ENCODE peak calls at places on chromosomes 11 and 22, in eight cellular contexts. B is IMR-90, O is Peyer's patch, G is tibial nerve, L is adrenal gland, I is esophagus squamous epithelium, U is breast epithelium, V is HepG2. T is an unnamed sample.

GRCh38 chr11:16820324-16821092 is 82.1 kb downstream of the C11orf58 start:
- DNase-seq in G (peak; percentile 73), U (peak; percentile 70), V (peak; percentile 62), I (peak; percentile 21), B (peak; percentile 61), L (peak; percentile 77), O (peak; percentile 77), T (peak; percentile 94)

GRCh38 chr11:125952973-125953372 is 7.1 kb downstream of the VSIG10L2 start:
- DNase-seq in U (no peak), L (no peak), I (no peak), V (no peak), B (no peak), O (no peak), G (no peak), T (peak; percentile 36)

GRCh38 chr22:37145415-37146385 is 4.0 kb downstream of the IL2RB start:
- DNase-seq in I (no peak), U (no peak), B (peak; percentile 2), G (no peak), V (no peak), O (no peak), L (no peak), T (no peak)

GRCh38 chr11:47007579-47007978 is 71.0 kb downstream of the CSTPP1 start:
- DNase-seq in B (no peak), L (no peak), V (no peak), G (no peak), O (no peak), I (no peak), U (no peak), T (no peak)

GRCh38 chr11:74325649-74326645 is 14.5 kb upstream of the P4HA3 start:
- DNase-seq in O (no peak), U (no peak), B (peak; percentile 94), L (peak; percentile 88), G (peak; percentile 50), I (no peak), V (no peak), T (peak; percentile 83)

GRCh38 chr11:61718613-61719302 is 33.7 kb upstream of the MYRF start:
- DNase-seq in V (no peak), U (no peak), L (no peak), O (no peak), B (peak; percentile 74), G (no peak), I (no peak), T (no peak)

GRCh38 chr22:27420186-27420816 is 381.3 kb downstream of the MN1 start:
- DNase-seq in O (no peak), I (no peak), B (peak; percentile 25), V (no peak), U (no peak), L (no peak), G (no peak), T (no peak)

GRCh38 chr11:22347857-22348496 is 9.8 kb downstream of the SLC17A6 start:
- DNase-seq in B (no peak), U (no peak), G (no peak), L (no peak), V (no peak), O (no peak), I (no peak), T (no peak)

GRCh38 chr11:69007978-69008381 is 5.1 kb downstream of the MRGPRF start:
- DNase-seq in G (no peak), I (no peak), B (peak; percentile 71), L (no peak), V (peak; percentile 27), O (peak; percentile 50), U (no peak), T (no peak)

GRCh38 chr11:47369676-47370075 is 8.7 kb downstream of the SPI1 start:
- DNase-seq in U (no peak), V (no peak), I (no peak), L (no peak), B (no peak), G (no peak), O (no peak), T (no peak)

GRCh38 chr11:108170191-108170590 is 48.8 kb downstream of the ACAT1 start:
- DNase-seq in O (no peak), B (no peak), G (no peak), U (no peak), L (no peak), I (no peak), V (no peak), T (no peak)

GRCh38 chr22:36419177-36419911 is 31.6 kb upstream of the MYH9 start:
- DNase-seq in I (no peak), U (no peak), B (peak; percentile 96), G (peak; percentile 38), O (no peak), V (peak; percentile 100), L (peak; percentile 82), T (peak; percentile 72)

GRCh38 chr11:83156996-83157754 is at the start of gene PCF11:
- DNase-seq in L (peak; percentile 100), V (no peak), B (no peak), O (peak; percentile 99), I (no peak), G (no peak), U (no peak), T (peak; percentile 23)

GRCh38 chr11:83158965-83159900 is 2.3 kb downstream of the PCF11 start:
- DNase-seq in B (no peak), I (no peak), U (no peak), G (no peak), V (no peak), L (no peak), O (no peak), T (no peak)

GRCh38 chr11:83158474-83158786 is 1.5 kb downstream of the PCF11 start:
- DNase-seq in V (no peak), U (no peak), G (no peak), B (no peak), I (no peak), L (no peak), O (no peak), T (no peak)

GRCh38 chr11:83156150-83156995 is 558 bp upstream of the PCF11 start:
- DNase-seq in I (peak; percentile 97), G (peak; percentile 98), V (peak; percentile 100), U (peak; percentile 99), B (peak; percentile 100), O (peak; percentile 95), L (no peak), T (peak; percentile 100)

GRCh38 chr11:83157755-83158473 is 983 bp downstream of the PCF11 start:
- DNase-seq in B (peak; percentile 33), V (peak; percentile 39), L (peak; percentile 60), I (no peak), O (peak; percentile 71), U (peak; percentile 56), G (peak; percentile 16), T (peak; percentile 75)
- TF ChIP-seq POLR2A in B (peak; percentile 4), V (peak; percentile 25), L (peak; percentile 25), I (no peak), O (no peak), U (no peak), G (no peak), T (no peak)

GRCh38 chr22:42967933-42968332 is 47.0 kb downstream of the PACSIN2 start:
- DNase-seq in I (no peak), G (no peak), O (no peak), U (no peak), V (no peak), B (no peak), L (no peak), T (no peak)

GRCh38 chr22:42967005-42967404 is 47.9 kb downstream of the PACSIN2 start:
- DNase-seq in B (no peak), I (no peak), U (no peak), V (no peak), O (no peak), L (no peak), G (no peak), T (no peak)

GRCh38 chr22:42972592-42973535 is 42.1 kb downstream of the PACSIN2 start:
- DNase-seq in V (no peak), G (no peak), U (no peak), O (peak; percentile 65), B (no peak), I (no peak), L (no peak), T (no peak)

GRCh38 chr22:42969348-42969975 is 45.5 kb downstream of the PACSIN2 start:
- DNase-seq in U (no peak), I (no peak), O (no peak), V (no peak), B (peak; percentile 86), G (no peak), L (no peak), T (no peak)

GRCh38 chr22:42970029-42970428 is 44.9 kb downstream of the PACSIN2 start:
- DNase-seq in U (no peak), V (no peak), B (no peak), G (no peak), I (no peak), O (no peak), L (no peak), T (no peak)
- H3K4me1 ChIP-seq in U (peaks cover 5% of the 10 kb centered on the region), V (peaks cover 58% of the 10 kb centered on the region), B (peaks cover 10% of the 10 kb centered on the region), G (peaks cover 30% of the 10 kb centered on the region), I (peaks cover 24% of the 10 kb centered on the region), O (peaks cover 27% of the 10 kb centered on the region), L (peaks cover 14% of the 10 kb centered on the region), T (no peaks in the 10 kb centered on the region)

GRCh38 chr11:76652989-76653673 is 17.4 kb downstream of the LRRC32 start:
- DNase-seq in U (peak; percentile 44), O (peak; percentile 27), I (no peak), G (peak; percentile 7), L (peak; percentile 11), B (no peak), V (no peak), T (no peak)
- TF ChIP-seq POLR2A in U (no peak), O (no peak), I (no peak), G (no peak), L (no peak), B (no peak), V (no peak), T (no peak)

GRCh38 chr11:94768602-94769511 is 701 bp downstream of the AMOTL1 start:
- DNase-seq in G (peak; percentile 19), I (no peak), U (no peak), V (no peak), O (no peak), B (peak; percentile 49), L (no peak), T (peak; percentile 36)

GRCh38 chr11:94771951-94772350 is 3.8 kb downstream of the AMOTL1 start:
- DNase-seq in B (no peak), I (no peak), V (no peak), L (no peak), O (no peak), U (no peak), G (no peak), T (no peak)

GRCh38 chr11:94769897-94770296 is 1.7 kb downstream of the AMOTL1 start:
- DNase-seq in I (no peak), G (no peak), O (no peak), V (no peak), U (no peak), B (no peak), L (no peak), T (no peak)

GRCh38 chr11:94771390-94771789 is 3.2 kb downstream of the AMOTL1 start:
- DNase-seq in U (no peak), I (no peak), G (no peak), L (no peak), B (no peak), O (no peak), V (no peak), T (no peak)

DNA sequence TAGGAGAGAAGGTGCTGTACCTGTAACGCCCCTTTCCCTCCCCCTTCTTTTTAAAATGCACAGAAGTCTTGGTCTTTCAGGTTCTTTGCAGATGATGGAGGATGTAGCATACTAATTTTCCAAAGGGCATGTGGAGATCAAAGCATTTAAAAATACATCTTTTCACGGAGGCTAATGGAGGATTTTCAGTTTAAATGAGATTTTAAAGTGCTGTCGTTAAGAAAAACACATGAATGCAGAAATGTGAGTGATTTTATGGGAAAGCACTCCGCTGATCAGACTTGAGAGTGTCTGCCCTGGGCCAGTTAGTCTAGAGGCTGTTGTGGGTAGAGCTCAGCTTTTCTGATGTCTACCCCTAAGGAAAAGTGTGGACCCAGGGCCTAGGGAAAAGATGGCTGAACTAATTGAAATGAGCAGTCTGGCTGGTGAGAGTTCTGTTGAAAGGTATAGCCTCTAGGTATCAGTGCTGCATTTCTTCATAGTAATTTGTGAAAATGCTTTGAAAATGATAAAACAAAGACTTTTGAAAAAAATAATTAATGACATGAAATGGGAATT is 2.5 kb downstream of the AMOTL1 start:
- DNase-seq in U (no peak), V (no peak), L (no peak), B (no peak), O (no peak), I (no peak), G (no peak), T (no peak)
- H3K4me1 ChIP-seq in U (no peaks in the 10 kb centered on the region), V (peaks cover 5% of the 10 kb centered on the region), L (no peaks in the 10 kb centered on the region), B (peaks cover 15% of the 10 kb centered on the region), O (peaks cover 8% of the 10 kb centered on the region), I (peaks cover 39% of the 10 kb centered on the region), G (peaks cover 48% of the 10 kb centered on the region), T (no peaks in the 10 kb centered on the region)

T was measured in testis.